ENCODE peak calls at places on chromosomes 5 and 9, in six cellular contexts. One of them, this sample, is unnamed.

GRCh38 chr5:149521739-149522373 is 29.4 kb downstream of the CSNK1A1 start:
- DNase-seq in stomach: no peak
- DNase-seq in T-cell: no peak
- DNase-seq in Peyer's patch: no peak
- DNase-seq in activated T-cell treated with anti-CD3 and anti-CD28 coated beads, Interleukin-2, amount 50 U/mL, for 4 hours: no peak
- DNase-seq in amniotic stem cell: no peak
- DNase-seq in this sample: no peak

GRCh38 chr5:32837211-32837610 is 126.1 kb downstream of the NPR3 start:
- DNase-seq in Peyer's patch: no peak
- DNase-seq in activated T-cell treated with anti-CD3 and anti-CD28 coated beads, Interleukin-2, amount 50 U/mL, for 4 hours: no peak
- DNase-seq in stomach: no peak
- DNase-seq in T-cell: no peak
- DNase-seq in amniotic stem cell: no peak
- DNase-seq in this sample: no peak

GRCh38 chr9:3477236-3477834 is 48.5 kb downstream of the RFX3 start:
- DNase-seq in Peyer's patch: no peak
- DNase-seq in activated T-cell treated with anti-CD3 and anti-CD28 coated beads, Interleukin-2, amount 50 U/mL, for 4 hours: no peak
- DNase-seq in amniotic stem cell: no peak
- DNase-seq in stomach: no peak
- DNase-seq in T-cell: no peak
- DNase-seq in this sample: no peak

GRCh38 chr5:133869675-133869978 is 98.8 kb downstream of the C5orf15 start:
- DNase-seq in stomach: peak
- DNase-seq in T-cell: no peak
- DNase-seq in amniotic stem cell: no peak
- DNase-seq in Peyer's patch: no peak
- DNase-seq in activated T-cell treated with anti-CD3 and anti-CD28 coated beads, Interleukin-2, amount 50 U/mL, for 4 hours: no peak
- DNase-seq in this sample: peak

GRCh38 chr9:75185585-75186170 is 97.4 kb downstream of the OSTF1 start:
- DNase-seq in T-cell: peak
- DNase-seq in activated T-cell treated with anti-CD3 and anti-CD28 coated beads, Interleukin-2, amount 50 U/mL, for 4 hours: peak
- DNase-seq in Peyer's patch: peak
- DNase-seq in amniotic stem cell: no peak
- DNase-seq in stomach: peak
- DNase-seq in this sample: peak

GRCh38 chr5:119968690-119969089 is 339.3 kb downstream of the FAM170A start:
- DNase-seq in activated T-cell treated with anti-CD3 and anti-CD28 coated beads, Interleukin-2, amount 50 U/mL, for 4 hours: no peak
- DNase-seq in amniotic stem cell: no peak
- DNase-seq in T-cell: no peak
- DNase-seq in Peyer's patch: no peak
- DNase-seq in stomach: no peak
- DNase-seq in this sample: no peak

GRCh38 chr9:69122391-69123141 is 51.5 kb upstream of the TJP2 start:
- DNase-seq in stomach: peak
- DNase-seq in activated T-cell treated with anti-CD3 and anti-CD28 coated beads, Interleukin-2, amount 50 U/mL, for 4 hours: no peak
- DNase-seq in T-cell: no peak
- DNase-seq in amniotic stem cell: peak
- DNase-seq in Peyer's patch: peak
- DNase-seq in this sample: peak

GRCh38 chr5:175718401-175719108 is 60.7 kb downstream of the HRH2 start:
- DNase-seq in T-cell: peak
- DNase-seq in stomach: peak
- DNase-seq in amniotic stem cell: no peak
- DNase-seq in Peyer's patch: peak
- DNase-seq in activated T-cell treated with anti-CD3 and anti-CD28 coated beads, Interleukin-2, amount 50 U/mL, for 4 hours: peak
- DNase-seq in this sample: peak

GRCh38 chr5:123610209-123610608 is 98.2 kb downstream of the CSNK1G3 start:
- DNase-seq in Peyer's patch: no peak
- DNase-seq in activated T-cell treated with anti-CD3 and anti-CD28 coated beads, Interleukin-2, amount 50 U/mL, for 4 hours: no peak
- DNase-seq in T-cell: no peak
- DNase-seq in amniotic stem cell: no peak
- DNase-seq in stomach: no peak
- DNase-seq in this sample: no peak

GRCh38 chr5:169756071-169756765 is 119.1 kb downstream of the DOCK2 start:
- DNase-seq in amniotic stem cell: no peak
- DNase-seq in activated T-cell treated with anti-CD3 and anti-CD28 coated beads, Interleukin-2, amount 50 U/mL, for 4 hours: no peak
- DNase-seq in stomach: no peak
- DNase-seq in T-cell: no peak
- DNase-seq in Peyer's patch: no peak
- DNase-seq in this sample: no peak

GRCh38 chr9:135566552-135566951 is 5.0 kb downstream of the PAEP start:
- DNase-seq in stomach: peak
- DNase-seq in Peyer's patch: no peak
- DNase-seq in activated T-cell treated with anti-CD3 and anti-CD28 coated beads, Interleukin-2, amount 50 U/mL, for 4 hours: no peak
- DNase-seq in amniotic stem cell: no peak
- DNase-seq in T-cell: no peak
- DNase-seq in this sample: no peak

GRCh38 chr5:178526796-178527457 is 63.3 kb downstream of the COL23A1 start:
- DNase-seq in T-cell: no peak
- DNase-seq in Peyer's patch: no peak
- DNase-seq in activated T-cell treated with anti-CD3 and anti-CD28 coated beads, Interleukin-2, amount 50 U/mL, for 4 hours: no peak
- DNase-seq in stomach: no peak
- DNase-seq in amniotic stem cell: no peak
- DNase-seq in this sample: no peak

GRCh38 chr9:116087751-116088194 is 65.8 kb upstream of the PAPPA start:
- DNase-seq in stomach: no peak
- DNase-seq in activated T-cell treated with anti-CD3 and anti-CD28 coated beads, Interleukin-2, amount 50 U/mL, for 4 hours: no peak
- DNase-seq in T-cell: no peak
- DNase-seq in Peyer's patch: no peak
- DNase-seq in amniotic stem cell: no peak
- DNase-seq in this sample: no peak

GRCh38 chr5:81021486-81021885 is 61.3 kb downstream of the RASGRF2 start:
- DNase-seq in amniotic stem cell: no peak
- DNase-seq in T-cell: no peak
- DNase-seq in Peyer's patch: no peak
- DNase-seq in stomach: no peak
- DNase-seq in activated T-cell treated with anti-CD3 and anti-CD28 coated beads, Interleukin-2, amount 50 U/mL, for 4 hours: no peak
- DNase-seq in this sample: no peak

GRCh38 chr5:150065346-150065745 is 21.0 kb downstream of the CSF1R start:
- DNase-seq in stomach: no peak
- DNase-seq in T-cell: no peak
- DNase-seq in activated T-cell treated with anti-CD3 and anti-CD28 coated beads, Interleukin-2, amount 50 U/mL, for 4 hours: no peak
- DNase-seq in amniotic stem cell: no peak
- DNase-seq in Peyer's patch: no peak
- DNase-seq in this sample: no peak

GRCh38 chr9:122265265-122265900 is 701 bp downstream of the MRRF start:
- DNase-seq in activated T-cell treated with anti-CD3 and anti-CD28 coated beads, Interleukin-2, amount 50 U/mL, for 4 hours: no peak
- DNase-seq in T-cell: no peak
- DNase-seq in amniotic stem cell: no peak
- DNase-seq in stomach: no peak
- DNase-seq in Peyer's patch: no peak
- DNase-seq in this sample: no peak

GRCh38 chr5:56516441-56516840 is 283.3 kb upstream of the ANKRD55 start:
- DNase-seq in amniotic stem cell: no peak
- DNase-seq in Peyer's patch: no peak
- DNase-seq in activated T-cell treated with anti-CD3 and anti-CD28 coated beads, Interleukin-2, amount 50 U/mL, for 4 hours: no peak
- DNase-seq in T-cell: no peak
- DNase-seq in stomach: no peak
- DNase-seq in this sample: no peak

GRCh38 chr5:172600571-172600970 is 40.5 kb upstream of the NEURL1B start:
- DNase-seq in stomach: no peak
- DNase-seq in T-cell: no peak
- DNase-seq in activated T-cell treated with anti-CD3 and anti-CD28 coated beads, Interleukin-2, amount 50 U/mL, for 4 hours: no peak
- DNase-seq in Peyer's patch: no peak
- DNase-seq in amniotic stem cell: no peak
- DNase-seq in this sample: no peak

GRCh38 chr5:39730011-39730410 is 305.2 kb upstream of the DAB2 start:
- DNase-seq in stomach: no peak
- DNase-seq in Peyer's patch: no peak
- DNase-seq in activated T-cell treated with anti-CD3 and anti-CD28 coated beads, Interleukin-2, amount 50 U/mL, for 4 hours: no peak
- DNase-seq in T-cell: no peak
- DNase-seq in amniotic stem cell: no peak
- DNase-seq in this sample: no peak

GRCh38 chr5:72005676-72006075 is 101.6 kb upstream of the MAP1B start:
- DNase-seq in activated T-cell treated with anti-CD3 and anti-CD28 coated beads, Interleukin-2, amount 50 U/mL, for 4 hours: no peak
- DNase-seq in T-cell: no peak
- DNase-seq in amniotic stem cell: no peak
- DNase-seq in stomach: no peak
- DNase-seq in Peyer's patch: no peak
- DNase-seq in this sample: no peak

GRCh38 chr5:179160584-179160983 is 100.4 kb downstream of the ZNF354C start:
- DNase-seq in stomach: no peak
- DNase-seq in activated T-cell treated with anti-CD3 and anti-CD28 coated beads, Interleukin-2, amount 50 U/mL, for 4 hours: no peak
- DNase-seq in Peyer's patch: no peak
- DNase-seq in T-cell: no peak
- DNase-seq in amniotic stem cell: no peak
- DNase-seq in this sample: no peak

GRCh38 chr5:144691936-144692335 is 521.3 kb downstream of the KCTD16 start:
- DNase-seq in T-cell: no peak
- DNase-seq in Peyer's patch: no peak
- DNase-seq in activated T-cell treated with anti-CD3 and anti-CD28 coated beads, Interleukin-2, amount 50 U/mL, for 4 hours: no peak
- DNase-seq in stomach: no peak
- DNase-seq in amniotic stem cell: no peak
- DNase-seq in this sample: no peak

GRCh38 chr9:100525563-100525962 is 52.3 kb upstream of the CAVIN4 start:
- DNase-seq in stomach: no peak
- DNase-seq in amniotic stem cell: no peak
- DNase-seq in Peyer's patch: no peak
- DNase-seq in activated T-cell treated with anti-CD3 and anti-CD28 coated beads, Interleukin-2, amount 50 U/mL, for 4 hours: no peak
- DNase-seq in T-cell: no peak
- DNase-seq in this sample: no peak

GRCh38 chr5:128197911-128198522 is 114.5 kb downstream of the SLC12A2 start:
- DNase-seq in activated T-cell treated with anti-CD3 and anti-CD28 coated beads, Interleukin-2, amount 50 U/mL, for 4 hours: no peak
- DNase-seq in T-cell: no peak
- DNase-seq in stomach: no peak
- DNase-seq in amniotic stem cell: no peak
- DNase-seq in Peyer's patch: no peak
- DNase-seq in this sample: no peak

GRCh38 chr9:2181794-2182193 is 166.6 kb downstream of the SMARCA2 start:
- DNase-seq in amniotic stem cell: no peak
- DNase-seq in Peyer's patch: peak
- DNase-seq in stomach: peak
- DNase-seq in T-cell: no peak
- DNase-seq in activated T-cell treated with anti-CD3 and anti-CD28 coated beads, Interleukin-2, amount 50 U/mL, for 4 hours: no peak
- DNase-seq in this sample: no peak

This sample was measured in prostate gland.